ENCODE peak calls at places on chromosomes 11 and 22, in four cellular contexts. One of them, this sample, is unnamed.

GRCh38 chr22:50625568-50626313 is 2.2 kb downstream of the ARSA start:
- DNase-seq in tibial nerve: peak; percentile 11
- DNase-seq in mucosa of descending colon: no peak
- DNase-seq in effector memory CD4-positive, alpha-beta T cell: no peak
- DNase-seq in this sample: no peak

GRCh38 chr11:70191495-70192140 is 11.5 kb upstream of the FADD start:
- DNase-seq in effector memory CD4-positive, alpha-beta T cell: peak; percentile 5
- DNase-seq in tibial nerve: peak; percentile 26
- DNase-seq in mucosa of descending colon: peak; percentile 84
- DNase-seq in this sample: peak; percentile 90

GRCh38 chr22:31607696-31608095 is 54.3 kb downstream of the PISD start:
- DNase-seq in tibial nerve: no peak
- DNase-seq in mucosa of descending colon: no peak
- DNase-seq in effector memory CD4-positive, alpha-beta T cell: no peak
- DNase-seq in this sample: no peak

GRCh38 chr11:9701799-9702198 is 37.9 kb downstream of the SWAP70 start:
- DNase-seq in effector memory CD4-positive, alpha-beta T cell: no peak
- DNase-seq in mucosa of descending colon: no peak
- DNase-seq in tibial nerve: no peak
- DNase-seq in this sample: no peak

GRCh38 chr22:49303061-49303735 is 524.5 kb downstream of the BRD1 start:
- DNase-seq in effector memory CD4-positive, alpha-beta T cell: no peak
- DNase-seq in mucosa of descending colon: no peak
- DNase-seq in tibial nerve: no peak
- DNase-seq in this sample: no peak

GRCh38 chr11:61021661-61022212 is 50.3 kb downstream of the CD6 start:
- DNase-seq in effector memory CD4-positive, alpha-beta T cell: peak; percentile 94
- DNase-seq in mucosa of descending colon: peak; percentile 83
- DNase-seq in tibial nerve: no peak
- DNase-seq in this sample: no peak

GRCh38 chr11:34830648-34831047 is 85.5 kb downstream of the APIP start:
- DNase-seq in mucosa of descending colon: no peak
- DNase-seq in tibial nerve: no peak
- DNase-seq in effector memory CD4-positive, alpha-beta T cell: no peak
- DNase-seq in this sample: peak; percentile 40

GRCh38 chr22:47836957-47837356 is 1074.5 kb downstream of the TBC1D22A start:
- DNase-seq in mucosa of descending colon: no peak
- DNase-seq in effector memory CD4-positive, alpha-beta T cell: no peak
- DNase-seq in tibial nerve: no peak
- DNase-seq in this sample: no peak

GRCh38 chr11:28756977-28757376 is 648.8 kb downstream of the METTL15 start:
- DNase-seq in tibial nerve: no peak
- DNase-seq in effector memory CD4-positive, alpha-beta T cell: no peak
- DNase-seq in mucosa of descending colon: no peak
- DNase-seq in this sample: no peak

GRCh38 chr11:1640076-1640946 is 10.7 kb downstream of the KRTAP5-5 start:
- DNase-seq in tibial nerve: no peak
- DNase-seq in mucosa of descending colon: peak; percentile 67
- DNase-seq in effector memory CD4-positive, alpha-beta T cell: no peak
- DNase-seq in this sample: peak; percentile 41

GRCh38 chr11:65216830-65217229 is 35.1 kb downstream of the CAPN1 start:
- DNase-seq in tibial nerve: no peak
- DNase-seq in mucosa of descending colon: no peak
- DNase-seq in effector memory CD4-positive, alpha-beta T cell: no peak
- DNase-seq in this sample: no peak

GRCh38 chr11:21811572-21811971 is 381.3 kb upstream of the ANO5 start:
- DNase-seq in tibial nerve: no peak
- DNase-seq in effector memory CD4-positive, alpha-beta T cell: no peak
- DNase-seq in mucosa of descending colon: no peak
- DNase-seq in this sample: peak; percentile 55

GRCh38 chr22:49983148-49984042 is 22.8 kb downstream of the PIM3 start:
- DNase-seq in effector memory CD4-positive, alpha-beta T cell: no peak
- DNase-seq in mucosa of descending colon: peak; percentile 40
- DNase-seq in tibial nerve: no peak
- DNase-seq in this sample: peak; percentile 7

GRCh38 chr11:2549080-2549479 is 104.3 kb downstream of the KCNQ1 start:
- DNase-seq in tibial nerve: no peak
- DNase-seq in mucosa of descending colon: peak; percentile 9
- DNase-seq in effector memory CD4-positive, alpha-beta T cell: no peak
- DNase-seq in this sample: peak; percentile 1

GRCh38 chr11:1160231-1161101 is 2.7 kb downstream of the MUC5AC start:
- DNase-seq in mucosa of descending colon: peak; percentile 18
- DNase-seq in tibial nerve: no peak
- DNase-seq in effector memory CD4-positive, alpha-beta T cell: no peak
- DNase-seq in this sample: no peak

GRCh38 chr22:46511391-46512370 is 25.7 kb downstream of the CELSR1 start:
- DNase-seq in mucosa of descending colon: no peak
- DNase-seq in effector memory CD4-positive, alpha-beta T cell: no peak
- DNase-seq in tibial nerve: no peak
- DNase-seq in this sample: no peak

GRCh38 chr11:35337136-35337918 is 82.0 kb downstream of the SLC1A2 start:
- DNase-seq in effector memory CD4-positive, alpha-beta T cell: no peak
- DNase-seq in tibial nerve: no peak
- DNase-seq in mucosa of descending colon: no peak
- DNase-seq in this sample: no peak

GRCh38 chr22:29442976-29443375 is 4.6 kb downstream of the RFPL1 start:
- DNase-seq in effector memory CD4-positive, alpha-beta T cell: no peak
- DNase-seq in tibial nerve: no peak
- DNase-seq in mucosa of descending colon: no peak
- DNase-seq in this sample: no peak

GRCh38 chr11:109733245-109733644 is 311.3 kb downstream of the C11orf87 start:
- DNase-seq in effector memory CD4-positive, alpha-beta T cell: no peak
- DNase-seq in tibial nerve: no peak
- DNase-seq in mucosa of descending colon: no peak
- DNase-seq in this sample: no peak

GRCh38 chr11:69431136-69431535 is 50.3 kb upstream of the LINC01488 start:
- DNase-seq in tibial nerve: no peak
- DNase-seq in mucosa of descending colon: peak; percentile 4
- DNase-seq in effector memory CD4-positive, alpha-beta T cell: no peak
- DNase-seq in this sample: no peak

DNA sequence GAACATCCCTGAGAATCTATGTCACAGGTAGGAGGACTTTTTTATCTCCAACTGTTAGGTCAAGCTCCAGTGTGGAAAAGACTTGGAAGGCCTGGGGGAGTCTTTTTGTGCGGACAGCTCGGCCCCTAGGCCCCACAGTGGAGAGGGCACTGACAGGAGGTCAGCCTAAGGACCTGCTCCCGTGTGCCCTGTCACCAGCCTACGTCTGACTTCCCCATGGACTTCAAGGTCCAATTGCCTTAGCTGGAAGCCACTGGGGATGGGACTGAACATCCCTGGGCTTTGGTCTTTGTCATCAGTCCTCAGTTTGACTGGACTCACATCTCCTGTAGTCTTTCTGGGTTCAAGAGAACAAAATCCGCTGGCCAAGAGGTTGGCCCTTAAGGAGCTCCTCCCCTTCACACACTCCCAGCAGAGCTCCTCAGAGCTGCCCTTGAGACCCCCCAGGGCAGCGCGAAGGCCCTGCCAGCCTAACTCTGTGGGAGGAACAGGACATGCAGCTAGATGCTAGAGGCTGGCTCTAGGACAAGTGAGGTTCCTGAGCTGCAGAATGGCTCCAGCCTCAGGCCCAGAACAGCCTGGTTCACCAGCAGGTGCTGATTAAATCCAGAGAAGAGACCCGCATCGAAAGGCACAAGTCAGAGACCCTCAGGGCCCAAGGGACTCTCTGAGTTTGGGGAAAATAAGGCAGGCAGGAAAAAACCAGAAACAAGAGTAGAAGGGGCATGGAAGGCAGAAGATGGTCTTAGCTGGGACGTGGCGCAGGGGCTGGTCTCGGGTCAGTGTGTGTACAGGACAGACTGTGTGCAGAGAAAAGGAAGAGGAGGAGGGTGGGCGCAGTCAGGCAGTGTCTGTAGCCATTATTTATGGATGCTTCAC is 31.6 kb downstream of the PPP2R1B start:
- DNase-seq in mucosa of descending colon: no peak
- DNase-seq in tibial nerve: no peak
- DNase-seq in effector memory CD4-positive, alpha-beta T cell: no peak
- DNase-seq in this sample: no peak
- H3K4me1 ChIP-seq in mucosa of descending colon: peaks cover 21% of the 10 kb centered on the region
- H3K4me1 ChIP-seq in tibial nerve: peaks cover 96% of the 10 kb centered on the region
- H3K4me1 ChIP-seq in effector memory CD4-positive, alpha-beta T cell: no peaks in the 10 kb centered on the region
- H3K4me1 ChIP-seq in this sample: peaks cover 23% of the 10 kb centered on the region

DNA sequence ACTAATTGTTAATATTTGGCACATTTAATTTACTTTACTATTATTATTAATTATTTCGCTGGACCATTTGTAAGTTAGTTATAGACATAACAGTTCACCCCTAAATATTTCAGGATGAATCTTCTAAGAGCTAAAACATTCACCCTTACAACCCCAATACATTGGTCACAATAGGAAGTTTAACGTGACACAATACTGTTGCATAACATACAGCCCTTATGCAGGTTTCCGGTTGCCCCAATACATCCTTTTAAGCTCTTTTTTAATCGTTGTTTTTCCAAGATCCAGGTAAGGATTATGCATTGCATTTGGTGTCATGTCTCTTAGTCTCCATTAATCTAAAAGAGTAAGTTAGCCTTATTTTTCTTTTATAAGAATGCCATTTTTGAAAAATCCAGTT is 71.2 kb downstream of the HSD17B12 start:
- DNase-seq in tibial nerve: no peak
- DNase-seq in mucosa of descending colon: no peak
- DNase-seq in effector memory CD4-positive, alpha-beta T cell: no peak
- DNase-seq in this sample: no peak
- H3K4me3 ChIP-seq in tibial nerve: no peak overlapping the region
- H3K4me3 ChIP-seq in mucosa of descending colon: no peak overlapping the region
- H3K4me3 ChIP-seq in effector memory CD4-positive, alpha-beta T cell: no peak overlapping the region
- H3K4me3 ChIP-seq in this sample: no peak overlapping the region

DNA sequence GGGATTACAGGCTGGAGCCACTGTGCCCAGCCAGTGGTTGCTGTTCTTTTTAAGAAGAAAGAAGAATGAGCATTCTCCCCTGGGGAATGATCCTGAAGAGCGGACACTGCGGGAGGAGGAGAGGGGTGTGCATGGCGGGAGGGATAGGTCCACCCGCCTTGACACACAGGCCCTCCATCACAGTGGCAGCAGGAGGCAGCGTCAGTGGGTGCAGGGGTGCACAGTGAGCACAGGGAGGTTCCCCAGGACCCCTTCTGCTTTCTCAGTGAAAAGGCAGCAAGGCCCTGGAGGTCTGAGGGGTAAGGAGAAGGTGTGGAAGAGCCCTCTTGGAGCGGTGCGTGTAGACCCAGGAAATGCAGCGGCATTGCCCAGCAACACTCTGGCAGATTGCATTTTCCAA is 28.9 kb upstream of the CBX7 start:
- DNase-seq in mucosa of descending colon: no peak
- DNase-seq in tibial nerve: no peak
- DNase-seq in effector memory CD4-positive, alpha-beta T cell: no peak
- DNase-seq in this sample: no peak
- H3K4me1 ChIP-seq in mucosa of descending colon: no peaks in the 10 kb centered on the region
- H3K4me1 ChIP-seq in tibial nerve: peaks cover 61% of the 10 kb centered on the region
- H3K4me1 ChIP-seq in effector memory CD4-positive, alpha-beta T cell: peaks cover 12% of the 10 kb centered on the region
- H3K4me1 ChIP-seq in this sample: no peaks in the 10 kb centered on the region

DNA sequence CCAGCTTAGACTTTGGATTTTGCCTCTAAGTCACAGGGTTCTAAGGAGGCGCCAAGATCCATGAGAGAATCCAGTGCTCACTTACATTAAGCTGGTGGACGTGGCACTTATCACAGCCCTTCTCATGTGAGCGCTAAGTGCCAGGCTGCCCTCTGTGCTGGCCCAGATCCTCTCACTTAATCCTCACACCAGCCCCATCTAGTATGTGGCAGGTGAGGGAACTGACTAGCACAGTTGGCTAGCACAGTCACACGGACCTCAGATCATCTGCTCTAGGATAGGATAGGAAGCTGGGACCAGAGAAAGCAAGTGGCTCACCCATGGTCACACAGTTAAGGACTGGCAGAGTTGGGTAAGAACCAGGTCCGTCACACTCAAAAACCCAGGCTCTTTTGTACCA is 3.7 kb downstream of the HMOX1 start:
- DNase-seq in effector memory CD4-positive, alpha-beta T cell: no peak
- DNase-seq in mucosa of descending colon: no peak
- DNase-seq in tibial nerve: no peak
- DNase-seq in this sample: no peak
- H3K4me3 ChIP-seq in effector memory CD4-positive, alpha-beta T cell: no peak overlapping the region
- H3K4me3 ChIP-seq in mucosa of descending colon: no peak overlapping the region
- H3K4me3 ChIP-seq in tibial nerve: no peak overlapping the region
- H3K4me3 ChIP-seq in this sample: no peak overlapping the region

GRCh38 chr11:91624021-91624420 is 600.6 kb upstream of the FAT3 start:
- DNase-seq in mucosa of descending colon: no peak
- DNase-seq in effector memory CD4-positive, alpha-beta T cell: no peak
- DNase-seq in tibial nerve: no peak
- DNase-seq in this sample: no peak
- H3K4me1 ChIP-seq in mucosa of descending colon: no peaks in the 10 kb centered on the region
- H3K4me1 ChIP-seq in effector memory CD4-positive, alpha-beta T cell: no peaks in the 10 kb centered on the region
- H3K4me1 ChIP-seq in tibial nerve: no peaks in the 10 kb centered on the region
- H3K4me1 ChIP-seq in this sample: peaks cover 4% of the 10 kb centered on the region